ENCODE peak calls at places on chromosome 6, in four cellular contexts. N is H1, Q is H9, R is mesendoderm. H is an unnamed sample. For H3K79me2, the result is how much of the 10 kb centered on the place peaks cover.

GRCh38 chr6:158707826-158708225 is 58.0 kb downstream of the SYTL3 start:
- DNase-seq in N (no peak), Q (no peak), R (peak), H (no peak)

GRCh38 chr6:108961985-108962384 is 113.8 kb downstream of the ARMC2 start:
- DNase-seq in N (no peak), Q (no peak), R (no peak), H (no peak)

GRCh38 chr6:20661721-20662120 is 127.5 kb downstream of the CDKAL1 start:
- DNase-seq in N (no peak), Q (no peak), R (no peak), H (no peak)

GRCh38 chr6:75266716-75267291 is 17.8 kb downstream of the TMEM30A start:
- DNase-seq in N (no peak), Q (no peak), R (peak), H (peak)

GRCh38 chr6:156942266-156942665 is 165.1 kb downstream of the ARID1B start:
- DNase-seq in N (no peak), Q (peak), R (peak), H (no peak)

GRCh38 chr6:122712093-122712863 is 67.2 kb upstream of the FABP7 start:
- DNase-seq in N (no peak), Q (no peak), R (no peak), H (no peak)

GRCh38 chr6:129849456-129849855 is 11.7 kb downstream of the TMEM244 start:
- DNase-seq in N (no peak), Q (no peak), R (peak), H (no peak)

GRCh38 chr6:131631625-131632284 is 3.7 kb upstream of the MED23 start:
- DNase-seq in N (no peak), Q (no peak), R (no peak), H (peak)

GRCh38 chr6:108699290-108700041 is 138.7 kb downstream of the FOXO3 start:
- DNase-seq in N (no peak), Q (no peak), R (no peak), H (no peak)

GRCh38 chr6:113995632-113996031 is 24.7 kb upstream of the HDAC2 start:
- DNase-seq in N (peak), Q (peak), R (peak), H (peak)

GRCh38 chr6:38169221-38169674 is 349.7 kb downstream of the ZFAND3 start:
- DNase-seq in N (no peak), Q (peak), R (peak), H (no peak)

GRCh38 chr6:39530201-39530759 is 194.9 kb downstream of the KIF6 start:
- DNase-seq in N (no peak), Q (no peak), R (peak), H (peak)

GRCh38 chr6:11202513-11203305 is 29.8 kb downstream of the NEDD9 start:
- DNase-seq in N (no peak), Q (peak), R (peak), H (no peak)

DNA sequence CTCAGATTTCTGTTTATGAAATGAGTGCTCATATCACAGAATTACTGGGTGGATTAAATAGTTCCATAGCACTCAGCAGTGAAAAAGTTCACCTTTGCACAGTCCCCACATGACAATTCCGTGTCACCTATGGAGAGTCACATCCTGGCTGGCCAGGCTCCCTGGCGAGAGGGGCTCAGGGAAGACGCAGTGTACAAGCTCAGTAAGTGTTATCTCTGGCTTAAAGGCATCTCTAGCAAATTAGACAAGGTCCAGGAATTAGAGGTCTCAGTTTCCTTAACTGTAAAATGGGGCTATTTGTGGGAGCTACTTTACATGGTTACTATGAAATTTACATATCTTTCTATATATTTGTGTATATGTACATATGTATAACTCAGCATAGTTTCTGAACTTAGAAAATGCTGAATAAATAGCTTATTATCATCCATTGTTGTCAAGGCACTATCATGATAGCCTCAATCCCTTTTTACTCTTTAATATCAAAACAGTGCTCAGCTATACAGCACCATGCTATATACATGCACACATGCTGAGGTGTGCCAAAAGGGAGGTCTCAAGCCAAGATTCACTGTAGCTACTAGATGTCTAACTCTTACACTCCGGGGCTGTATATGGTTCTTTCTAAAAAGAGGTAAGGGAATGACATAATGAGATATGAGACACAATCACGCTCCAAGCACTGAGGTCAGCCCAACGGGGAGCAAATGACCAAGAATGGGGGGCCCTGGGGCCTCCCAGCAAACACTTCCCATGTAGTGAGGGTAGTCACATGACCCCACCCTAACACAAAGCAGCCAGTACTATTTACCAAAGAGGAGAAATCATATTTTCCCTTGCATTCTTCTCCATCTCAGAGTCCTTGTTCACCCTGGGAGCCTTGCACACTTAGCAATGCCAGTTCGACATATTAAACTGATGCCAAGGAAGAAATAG is 59.4 kb downstream of the SLC22A23 start:
- DNase-seq in N (no peak), Q (no peak), R (no peak), H (no peak)
- H3K79me2 ChIP-seq in N (under half), Q (under half), R (under half), H (under half)

GRCh38 chr6:44238687-44239350 is 8.1 kb upstream of the HSP90AB1 start:
- DNase-seq in N (no peak), Q (no peak), R (no peak), H (no peak)
- H3K9ac ChIP-seq in N (no peak), Q (no peak), R (no peak), H (no peak)

DNA sequence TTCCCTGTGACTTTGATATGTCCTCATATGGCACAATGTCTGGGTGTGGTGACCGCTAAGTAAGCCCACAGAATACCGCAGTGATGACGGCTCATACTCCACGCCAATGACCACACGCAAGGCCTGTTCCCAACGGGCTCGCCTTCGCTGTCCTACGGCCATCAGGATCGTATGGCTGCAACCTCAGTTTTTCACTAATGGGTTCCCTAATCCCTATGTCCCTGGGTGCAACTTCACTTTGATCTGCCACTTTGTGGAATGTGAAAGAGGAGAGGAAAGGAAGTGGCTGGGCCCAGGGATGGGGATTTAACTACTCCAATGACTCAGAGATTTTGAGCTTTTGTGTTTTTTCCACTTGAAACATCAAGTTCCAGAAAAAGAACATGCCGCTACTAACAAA is 111.2 kb upstream of the FOXQ1 start:
- DNase-seq in N (no peak), Q (no peak), R (peak), H (no peak)
- H4K8ac ChIP-seq in N (no peak), Q (no peak), R (no peak), H (no peak)

GRCh38 chr6:76856065-76856464 is 607.2 kb downstream of the HTR1B start:
- DNase-seq in N (no peak), Q (no peak), R (no peak), H (no peak)

DNA sequence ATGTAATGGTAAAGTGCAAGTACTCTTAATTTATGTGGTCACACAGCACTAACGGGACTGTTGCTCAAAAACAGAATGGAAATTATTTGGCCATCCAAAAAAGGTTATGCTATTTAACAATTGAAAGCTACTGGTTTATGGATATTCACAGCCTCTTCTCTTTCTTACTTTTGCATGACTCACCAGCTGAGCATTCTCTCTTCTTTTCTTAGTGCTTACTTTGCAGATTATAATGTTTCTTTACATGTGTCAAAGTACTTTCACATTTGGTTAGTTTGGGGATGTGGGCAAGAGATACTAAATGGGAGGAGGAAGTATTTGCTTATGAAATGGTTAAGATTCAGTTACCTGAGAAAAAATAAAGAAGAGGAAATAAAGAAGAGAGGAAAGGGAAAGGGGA is 610.5 kb downstream of the HTR1B start:
- DNase-seq in N (no peak), Q (no peak), R (peak), H (no peak)
- H3K79me2 ChIP-seq in N (under half), Q (under half), R (under half), H (under half)